ENCODE peak calls at places on chromosomes 16 and 17, in nine cellular contexts. R is stimulated activated CD4-positive, alpha-beta T cell treated with anti-CD3 and anti-CD28 coated beads, Interleukin-2, amount 100 ng/mL, for 24 hours; E is naive B cell; X is mucosa of gallbladder; Y is DMS79; H is H7; T is naive thymus-derived CD4-positive, alpha-beta T cell; W is ecto neural progenitor cell; K is fibroblast of pulmonary artery. F is an unnamed sample.

GRCh38 chr16:67084345-67085028 is 25.3 kb upstream of the PHAF1 start:
- DNase-seq in R (no peak), E (no peak), X (no peak), Y (no peak), H (no peak), T (no peak), W (no peak), K (peak; percentile 26), F (no peak)

GRCh38 chr17:40354191-40355122 is 10.1 kb downstream of the GJD3 start:
- DNase-seq in R (no peak), E (no peak), X (no peak), Y (no peak), H (no peak), T (no peak), W (peak; percentile 52), K (no peak), F (no peak)

GRCh38 chr16:11045846-11046245 is 101.5 kb downstream of the CLEC16A start:
- DNase-seq in R (no peak), E (no peak), X (no peak), Y (no peak), H (no peak), T (no peak), W (no peak), K (no peak), F (no peak)

GRCh38 chr17:57830880-57831279 is 19.0 kb downstream of the MRPS23 start:
- DNase-seq in R (no peak), E (no peak), X (no peak), Y (no peak), H (no peak), T (no peak), W (no peak), K (no peak), F (no peak)

GRCh38 chr16:89096768-89097527 is 3.3 kb downstream of the ACSF3 start:
- DNase-seq in R (peak; percentile 63), E (no peak), X (no peak), Y (no peak), H (no peak), T (peak; percentile 88), W (no peak), K (no peak), F (peak; percentile 51)

GRCh38 chr17:68011199-68011665 is 15.0 kb upstream of the C17orf58 start:
- DNase-seq in R (peak; percentile 78), E (no peak), X (no peak), Y (no peak), H (peak; percentile 79), T (no peak), W (peak; percentile 76), K (peak; percentile 28), F (no peak)

GRCh38 chr17:37359682-37360188 is 16.1 kb upstream of the C17orf78 start:
- DNase-seq in R (no peak), E (no peak), X (peak; percentile 12), Y (no peak), H (no peak), T (no peak), W (no peak), K (no peak), F (no peak)

GRCh38 chr16:84254080-84254479 is 14.3 kb upstream of the KCNG4 start:
- DNase-seq in R (no peak), E (no peak), X (no peak), Y (no peak), H (no peak), T (no peak), W (no peak), K (no peak), F (no peak)

GRCh38 chr16:80258407-80258806 is 282.4 kb upstream of the DYNLRB2 start:
- DNase-seq in R (no peak), E (no peak), X (no peak), Y (no peak), H (no peak), T (no peak), W (no peak), K (no peak), F (no peak)

GRCh38 chr17:32783602-32784001 is 93.3 kb downstream of the MYO1D start:
- DNase-seq in R (no peak), E (peak; percentile 40), X (no peak), Y (peak; percentile 25), H (peak; percentile 36), T (peak; percentile 15), W (no peak), K (peak; percentile 75), F (peak; percentile 49)

GRCh38 chr16:87802670-87803069 is 36.9 kb upstream of the KLHDC4 start:
- DNase-seq in R (no peak), E (no peak), X (no peak), Y (no peak), H (no peak), T (no peak), W (no peak), K (no peak), F (no peak)

GRCh38 chr17:60305141-60305540 is 86.8 kb downstream of the USP32 start:
- DNase-seq in R (no peak), E (peak; percentile 55), X (peak; percentile 17), Y (no peak), H (no peak), T (no peak), W (no peak), K (no peak), F (no peak)

GRCh38 chr17:77420804-77421634 is 280.2 kb downstream of the SEC14L1 start:
- DNase-seq in R (peak; percentile 52), E (peak; percentile 40), X (peak; percentile 48), Y (peak; percentile 79), H (peak; percentile 91), T (peak; percentile 50), W (peak; percentile 66), K (peak; percentile 84), F (peak; percentile 66)

GRCh38 chr17:1555618-1556471 is 6.7 kb downstream of the PITPNA start:
- DNase-seq in R (no peak), E (peak; percentile 58), X (no peak), Y (no peak), H (no peak), T (no peak), W (no peak), K (no peak), F (no peak)

GRCh38 chr17:31085563-31085962 is 9.2 kb upstream of the NF1 start:
- DNase-seq in R (no peak), E (no peak), X (no peak), Y (no peak), H (no peak), T (no peak), W (no peak), K (peak; percentile 81), F (no peak)

GRCh38 chr16:11572301-11572995 is 14.3 kb downstream of the LITAF start:
- DNase-seq in R (no peak), E (peak; percentile 54), X (no peak), Y (no peak), H (no peak), T (peak; percentile 87), W (no peak), K (no peak), F (peak; percentile 68)

GRCh38 chr17:54982399-54982798 is 13.8 kb downstream of the STXBP4 start:
- DNase-seq in R (no peak), E (no peak), X (no peak), Y (no peak), H (no peak), T (no peak), W (no peak), K (peak; percentile 84), F (no peak)

GRCh38 chr17:77206125-77206523 is 65.4 kb downstream of the SEC14L1 start:
- DNase-seq in R (no peak), E (no peak), X (no peak), Y (no peak), H (no peak), T (no peak), W (no peak), K (no peak), F (no peak)

GRCh38 chr16:10880609-10881452 is 3.8 kb downstream of the CIITA start:
- DNase-seq in R (no peak), E (no peak), X (no peak), Y (no peak), H (no peak), T (no peak), W (no peak), K (no peak), F (no peak)

GRCh38 chr16:81608515-81609209 is 164.1 kb downstream of the CMIP start:
- DNase-seq in R (no peak), E (peak; percentile 23), X (no peak), Y (no peak), H (no peak), T (no peak), W (no peak), K (peak; percentile 74), F (no peak)

GRCh38 chr16:85412911-85413520 is 200.1 kb upstream of the GSE1 start:
- DNase-seq in R (no peak), E (no peak), X (no peak), Y (no peak), H (no peak), T (no peak), W (no peak), K (no peak), F (no peak)

GRCh38 chr16:84874004-84874435 is 54.2 kb downstream of the CRISPLD2 start:
- DNase-seq in R (no peak), E (no peak), X (no peak), Y (no peak), H (no peak), T (no peak), W (no peak), K (peak; percentile 25), F (no peak)